ENCODE peak calls at places on chromosomes 4 and X, in eight cellular contexts. I is cardiac muscle cell; H is CD8-positive, alpha-beta T cell; X is astrocyte; Y is HAP-1; B is hepatocyte; V is fibroblast of lung; K is heart right ventricle. F is an unnamed sample. For H3K9me3, the result is how much of the 10 kb centered on the place peaks cover.

GRCh38 chr4:24472514-24473308 is 111.6 kb downstream of the DHX15 start:
- DNase-seq in K (peak), Y (peak), H (peak), V (peak), X (peak), B (peak), I (peak), F (peak)

GRCh38 chr4:158896459-158897238 is 127.8 kb downstream of the FNIP2 start:
- DNase-seq in Y (no peak), I (peak), X (no peak), B (no peak), H (no peak), K (no peak), V (no peak), F (no peak)

GRCh38 chr4:72505314-72505744 is 63.7 kb downstream of the ADAMTS3 start:
- DNase-seq in X (peak), K (peak), V (peak), H (no peak), I (peak), Y (peak), B (peak), F (no peak)

GRCh38 chrX:38332505-38332904 is 5.2 kb upstream of the RPGR start:
- DNase-seq in X (no peak), V (no peak), I (no peak), H (no peak), B (no peak), Y (no peak), K (no peak), F (no peak)

GRCh38 chr4:13268165-13268564 is 216.0 kb downstream of the RAB28 start:
- DNase-seq in B (no peak), I (no peak), K (no peak), Y (peak), V (no peak), X (no peak), H (no peak), F (no peak)

GRCh38 chrX:8404443-8404842 is 60.2 kb upstream of the VCX3B start:
- DNase-seq in I (peak), K (peak), Y (no peak), B (no peak), H (no peak), X (peak), V (no peak), F (no peak)

GRCh38 chr4:99572527-99573240 is 1.9 kb upstream of the MTTP start:
- DNase-seq in B (no peak), K (no peak), H (no peak), V (peak), I (no peak), X (no peak), Y (no peak), F (no peak)

GRCh38 chr4:73707918-73708577 is 32.3 kb upstream of the CXCL8 start:
- DNase-seq in I (peak), K (peak), V (peak), B (peak), X (peak), H (no peak), Y (no peak), F (no peak)

GRCh38 chrX:16788477-16788876 is 2.2 kb downstream of the TXLNG start:
- DNase-seq in I (peak), K (no peak), X (no peak), H (no peak), B (no peak), V (peak), Y (no peak), F (no peak)

GRCh38 chrX:97027384-97027922 is 143.7 kb downstream of the RPA4 start:
- DNase-seq in X (peak), K (no peak), V (no peak), H (no peak), Y (peak), B (no peak), I (no peak), F (no peak)

GRCh38 chr4:25030283-25031076 is at the start of gene LGI2:
- DNase-seq in H (no peak), K (peak), Y (peak), B (peak), V (no peak), I (peak), X (peak), F (no peak)

GRCh38 chrX:67564475-67564874 is 20.7 kb downstream of the AR start:
- DNase-seq in H (no peak), B (no peak), Y (no peak), I (no peak), K (no peak), X (no peak), V (no peak), F (no peak)

GRCh38 chr4:88012652-88013051 is 5.2 kb downstream of the PKD2 start:
- DNase-seq in X (no peak), Y (no peak), B (no peak), K (no peak), H (no peak), V (no peak), I (no peak), F (no peak)

GRCh38 chr4:184845367-184846011 is 19.7 kb upstream of the ACSL1 start:
- DNase-seq in V (peak), I (peak), X (peak), B (peak), Y (no peak), K (no peak), H (no peak), F (no peak)

GRCh38 chrX:118644378-118644777 is 83.0 kb upstream of the IL13RA1 start:
- DNase-seq in X (peak), I (peak), Y (peak), K (peak), H (no peak), V (peak), B (peak), F (no peak)

GRCh38 chrX:49892552-49892951 is 13.3 kb downstream of the USP27X start:
- DNase-seq in H (no peak), Y (no peak), K (no peak), V (no peak), B (no peak), X (no peak), I (no peak), F (no peak)

GRCh38 chr4:64068096-64068495 is 341.2 kb downstream of the TECRL start:
- DNase-seq in X (no peak), I (no peak), H (no peak), B (peak), Y (no peak), K (no peak), V (no peak), F (no peak)

GRCh38 chr4:77152421-77152820 is 4.6 kb upstream of the CCNG2 start:
- DNase-seq in K (no peak), I (no peak), X (no peak), V (peak), B (peak), Y (no peak), H (no peak), F (no peak)

GRCh38 chr4:183887351-183887750 is 17.8 kb upstream of the STOX2 start:
- DNase-seq in I (no peak), Y (no peak), K (no peak), X (no peak), B (no peak), V (no peak), H (no peak), F (no peak)

GRCh38 chr4:117971406-117971805 is 62.9 kb upstream of the NDST3 start:
- DNase-seq in H (no peak), K (no peak), I (no peak), X (peak), V (no peak), B (no peak), Y (no peak), F (no peak)

GRCh38 chr4:25012671-25013070 is 18.1 kb downstream of the LGI2 start:
- DNase-seq in K (no peak), X (no peak), I (no peak), B (no peak), H (no peak), V (no peak), Y (no peak), F (no peak)

GRCh38 chr4:88177981-88178632 is 19.7 kb upstream of the ABCG2 start:
- DNase-seq in X (peak), I (peak), V (peak), H (no peak), Y (peak), K (no peak), B (peak), F (no peak)

GRCh38 chrX:71998836-71999509 is 88.3 kb downstream of the NHSL2 start:
- DNase-seq in Y (peak), B (no peak), V (peak), I (peak), X (no peak), H (peak), K (peak), F (no peak)

GRCh38 chrX:107731831-107732502 is 43.6 kb downstream of the TSC22D3 start:
- DNase-seq in K (peak), B (peak), X (peak), I (peak), H (no peak), V (peak), Y (peak), F (peak)

GRCh38 chrX:46044486-46044885 is 500.7 kb downstream of the ZNF674 start:
- DNase-seq in I (peak), V (no peak), Y (no peak), K (no peak), B (no peak), X (peak), H (no peak), F (no peak)

GRCh38 chr4:26820346-26820745 is 40.3 kb upstream of the STIM2 start:
- DNase-seq in I (no peak), Y (no peak), X (no peak), H (no peak), V (no peak), B (no peak), K (no peak), F (no peak)

GRCh38 chrX:116009871-116010710 is 160.5 kb upstream of the AGTR2 start:
- DNase-seq in I (no peak), V (no peak), Y (peak), B (peak), H (no peak), X (no peak), K (peak), F (no peak)

GRCh38 chr4:18021470-18021719 is 160 bp downstream of the LCORL start:
- DNase-seq in V (peak), Y (no peak), H (no peak), I (no peak), K (no peak), B (no peak), X (no peak), F (no peak)

GRCh38 chr4:182917182-182918043 is at the start of gene DCTD:
- DNase-seq in Y (peak), V (peak), H (peak), B (peak), K (peak), X (peak), I (peak), F (peak)

GRCh38 chr4:162162672-162163071 is 1.1 kb downstream of the FSTL5 start:
- DNase-seq in V (no peak), I (no peak), X (no peak), K (no peak), B (no peak), Y (no peak), H (no peak), F (no peak)

GRCh38 chr4:186190456-186191265 is 706 bp upstream of the CYP4V2 start:
- DNase-seq in B (peak), K (no peak), X (peak), H (peak), Y (peak), I (peak), V (peak), F (no peak)

GRCh38 chrX:151416521-151417048 is 19.6 kb downstream of the VMA21 start:
- DNase-seq in X (no peak), Y (no peak), B (no peak), I (no peak), K (no peak), V (no peak), H (no peak), F (no peak)

GRCh38 chr4:73518340-73518739 is 36.8 kb downstream of the AFM start:
- DNase-seq in B (no peak), I (no peak), X (no peak), H (no peak), Y (no peak), K (no peak), V (no peak), F (no peak)

DNA sequence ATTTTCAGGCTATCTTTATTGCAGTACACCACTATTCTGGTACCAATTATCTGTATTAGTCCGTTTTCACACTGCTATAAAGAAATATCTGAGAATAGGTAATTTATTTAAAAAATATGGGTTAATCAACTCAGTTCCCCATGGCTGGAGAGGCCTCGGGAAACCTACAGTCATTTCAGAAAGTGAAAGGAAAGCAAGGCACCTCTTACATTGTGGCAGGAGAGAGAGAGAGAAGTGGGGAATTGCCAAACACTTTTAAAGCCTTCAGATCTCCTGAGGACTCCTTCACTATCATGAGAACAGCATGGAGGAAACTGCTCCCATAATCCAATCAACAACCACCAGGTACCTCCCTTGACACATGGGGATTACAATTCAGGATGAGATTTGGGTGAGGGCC is 54.7 kb downstream of the AMER1 start:
- DNase-seq in I (no peak), V (no peak), K (no peak), H (no peak), X (no peak), Y (no peak), B (no peak), F (no peak)
- H3K9me3 ChIP-seq in I (under half), V (under half), K (under half), H (under half), X (under half), Y (under half), B (under half), F (under half)

GRCh38 chr4:38800366-38800765 is 4.2 kb downstream of the TLR1 start:
- DNase-seq in K (no peak), Y (no peak), V (no peak), B (no peak), H (no peak), I (no peak), X (no peak), F (no peak)
- H3K9me3 ChIP-seq in K (under half), Y (under half), V (under half), B (under half), H (under half), I (under half), X (under half), F (under half)

GRCh38 chrX:47991263-47992092 is 12.3 kb downstream of the ZNF182 start:
- DNase-seq in H (no peak), X (peak), Y (no peak), B (no peak), V (peak), K (no peak), I (peak), F (no peak)
- H3K9me3 ChIP-seq in H (under half), X (under half), Y (under half), B (under half), V (under half), K (under half), I (under half), F (under half)

GRCh38 chr4:242121-242848 is 63.0 kb downstream of the ZNF732 start:
- DNase-seq in B (peak), K (peak), V (peak), H (peak), X (peak), I (peak), Y (peak), F (no peak)

GRCh38 chr4:243407-243806 is 61.9 kb downstream of the ZNF732 start:
- DNase-seq in X (no peak), H (no peak), K (no peak), I (no peak), Y (no peak), V (no peak), B (no peak), F (no peak)

GRCh38 chr4:244471-244870 is 60.8 kb downstream of the ZNF732 start:
- DNase-seq in V (peak), X (no peak), H (peak), K (peak), B (peak), I (peak), Y (peak), F (no peak)
- H3K9me3 ChIP-seq in V (under half), X (under half), H (under half), K (under half), B (under half), I (under half), Y (under half), F (under half)

GRCh38 chr4:4787421-4787820 is 72.0 kb upstream of the MSX1 start:
- DNase-seq in H (no peak), Y (no peak), B (no peak), X (no peak), I (no peak), K (no peak), V (no peak), F (no peak)
- H3K9me3 ChIP-seq in H (under half), Y (under half), B (under half), X (under half), I (under half), K (under half), V (under half), F (under half)

GRCh38 chrX:1422135-1422465 is 30.2 kb upstream of the SLC25A6 start:
- DNase-seq in I (no peak), K (no peak), H (no peak), X (no peak), Y (no peak), V (no peak), B (no peak), F (no peak)
- H3K9me3 ChIP-seq in I (under half), K (under half), H (under half), X (under half), Y (under half), V (under half), B (under half), F (under half)

DNA sequence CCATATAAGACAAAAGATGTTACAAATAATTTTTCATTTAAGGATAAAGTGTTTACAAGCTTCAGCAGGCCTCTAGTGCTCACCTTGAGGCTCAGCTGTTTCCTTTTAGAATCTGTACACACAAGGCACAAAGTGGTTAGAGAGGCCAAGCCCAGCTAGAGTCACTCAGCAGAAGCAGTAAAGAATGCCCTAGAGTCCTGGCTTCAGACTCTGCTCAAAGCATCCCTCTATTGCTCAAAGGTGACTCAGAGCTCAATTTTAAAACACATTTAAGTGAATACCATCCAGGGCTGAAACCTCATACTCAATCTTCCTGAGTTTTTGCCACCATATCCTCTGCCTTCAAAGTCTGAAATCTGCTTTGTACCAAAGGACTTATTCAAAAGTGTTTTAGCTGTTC is 22.6 kb upstream of the PHF8 start:
- DNase-seq in X (peak), H (no peak), K (no peak), B (no peak), Y (no peak), V (peak), I (peak), F (no peak)
- H3K9me3 ChIP-seq in X (under half), H (under half), K (under half), B (under half), Y (under half), V (under half), I (under half), F (under half)